ENCODE peak calls at places on chromosomes 6 and 20, in ten cellular contexts. G is effector memory CD4-positive, alpha-beta T cell; S is stomach; X is SK-N-MC; L is left ventricle myocardium inferior; M is HCT116; B is lower lobe of right lung; C is SK-N-SH; Z is cardiac muscle cell; H is IMR-90. Y is an unnamed sample.
A peak's percentile ranks its signal among the peaks of the same experiment; 100 is the strongest.

GRCh38 chr20:48697845-48698491 is 129.8 kb downstream of the PREX1 start:
- DNase-seq in L (peak; percentile 85), B (peak; percentile 93), X (no peak), G (no peak), S (peak; percentile 86), Z (peak; percentile 94), H (peak; percentile 64), C (peak; percentile 76), M (no peak), Y (peak; percentile 55)

GRCh38 chr20:52447232-52447566 is 255.6 kb upstream of the ZFP64 start:
- DNase-seq in G (no peak), X (no peak), Z (no peak), M (no peak), S (no peak), C (no peak), L (no peak), H (peak; percentile 13), B (no peak), Y (no peak)

GRCh38 chr6:6905961-6906518 is 201.7 kb upstream of the RREB1 start:
- DNase-seq in B (no peak), C (no peak), X (no peak), S (no peak), M (no peak), Z (no peak), H (no peak), L (no peak), G (no peak), Y (no peak)

GRCh38 chr20:60057123-60057865 is 99.1 kb downstream of the CDH26 start:
- DNase-seq in Z (peak; percentile 70), L (peak; percentile 59), S (peak; percentile 52), H (peak; percentile 65), C (peak; percentile 78), G (peak; percentile 30), X (peak; percentile 47), B (peak; percentile 69), M (peak; percentile 36), Y (peak; percentile 34)

GRCh38 chr6:27809939-27810767 is 102.0 kb downstream of the OR2B2 start:
- DNase-seq in Z (peak; percentile 97), L (peak; percentile 41), S (peak; percentile 83), M (peak; percentile 97), H (peak; percentile 98), X (peak; percentile 99), B (peak; percentile 75), G (peak; percentile 59), C (peak; percentile 74), Y (peak; percentile 96)

GRCh38 chr6:48110436-48111142 is 408 bp downstream of the PTCHD4 start:
- DNase-seq in G (no peak), C (no peak), Z (no peak), B (no peak), X (no peak), H (no peak), L (no peak), M (no peak), S (no peak), Y (no peak)

GRCh38 chr6:108742041-108742440 is 106.2 kb upstream of the ARMC2 start:
- DNase-seq in X (no peak), B (no peak), S (no peak), G (no peak), M (no peak), C (no peak), L (no peak), H (no peak), Z (no peak), Y (peak; percentile 7)

GRCh38 chr20:44073011-44073674 is 113.8 kb downstream of the JPH2 start:
- DNase-seq in H (no peak), C (no peak), X (no peak), G (no peak), M (no peak), B (no peak), S (peak; percentile 20), L (no peak), Z (no peak), Y (no peak)

GRCh38 chr20:45266977-45267376 is 12.6 kb upstream of the SLPI start:
- DNase-seq in Z (no peak), X (no peak), S (no peak), B (no peak), M (no peak), L (no peak), G (no peak), C (no peak), H (no peak), Y (no peak)

GRCh38 chr20:25389381-25389857 is 1.2 kb downstream of the ABHD12 start:
- DNase-seq in L (no peak), X (no peak), M (no peak), G (no peak), Z (peak; percentile 34), S (no peak), H (peak; percentile 57), B (no peak), C (peak; percentile 13), Y (no peak)

GRCh38 chr6:56685994-56686393 is 43.3 kb upstream of the DST start:
- DNase-seq in B (no peak), Z (no peak), M (no peak), H (no peak), S (no peak), G (no peak), L (no peak), X (no peak), C (peak; percentile 29), Y (no peak)

GRCh38 chr20:54848984-54849538 is 373.7 kb downstream of the DOK5 start:
- DNase-seq in L (no peak), S (no peak), B (no peak), Z (no peak), C (no peak), M (no peak), H (no peak), X (no peak), G (no peak), Y (no peak)

GRCh38 chr20:54844346-54844745 is 369.0 kb downstream of the DOK5 start:
- DNase-seq in H (no peak), M (no peak), B (no peak), C (no peak), X (no peak), G (no peak), S (no peak), L (no peak), Z (no peak), Y (no peak)

GRCh38 chr20:54848262-54848661 is 372.9 kb downstream of the DOK5 start:
- DNase-seq in M (no peak), X (no peak), L (no peak), G (no peak), S (no peak), B (no peak), Z (no peak), C (peak; percentile 13), H (no peak), Y (no peak)

GRCh38 chr20:54846948-54847347 is 371.6 kb downstream of the DOK5 start:
- DNase-seq in M (no peak), C (no peak), L (no peak), B (no peak), Z (no peak), G (no peak), H (no peak), X (no peak), S (no peak), Y (no peak)

DNA sequence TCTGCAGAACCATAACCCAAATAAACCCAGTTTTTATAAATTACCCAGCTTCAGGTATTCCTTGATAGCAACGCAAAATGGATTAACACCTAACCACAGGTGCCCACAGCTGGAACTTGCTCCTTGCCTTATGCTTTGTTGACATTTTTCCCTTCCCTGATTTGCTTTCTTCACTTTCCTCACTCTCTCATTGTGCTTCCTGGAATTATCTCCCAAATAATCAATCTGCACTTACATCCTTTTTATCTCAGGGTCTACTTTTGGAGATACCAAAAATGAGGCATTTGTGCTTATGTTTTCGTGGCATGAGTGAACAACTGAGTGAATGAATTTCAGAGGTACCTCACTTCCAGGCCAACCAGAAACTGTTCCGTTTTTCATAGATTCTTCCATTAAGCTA is 374.3 kb downstream of the DOK5 start:
- DNase-seq in G (no peak), S (no peak), H (no peak), B (no peak), C (no peak), M (no peak), L (no peak), Z (no peak), X (no peak), Y (no peak)
- H3K9me3 ChIP-seq in G (no peaks in the 10 kb centered on the region), S (no peaks in the 10 kb centered on the region), H (peaks cover 20% of the 10 kb centered on the region), B (no peaks in the 10 kb centered on the region), C (no peaks in the 10 kb centered on the region), M (peaks cover 29% of the 10 kb centered on the region), L (no peaks in the 10 kb centered on the region), Z (no peaks in the 10 kb centered on the region), X (no peaks in the 10 kb centered on the region), Y (no peaks in the 10 kb centered on the region)

GRCh38 chr20:47351643-47352331 is 4.7 kb downstream of the ZMYND8 start:
- DNase-seq in S (no peak), X (no peak), B (peak; percentile 16), M (no peak), L (no peak), G (no peak), C (peak; percentile 27), Z (no peak), H (no peak), Y (no peak)

GRCh38 chr20:47353224-47353696 is 3.2 kb downstream of the ZMYND8 start:
- DNase-seq in H (no peak), C (no peak), M (no peak), Z (no peak), X (no peak), S (no peak), B (no peak), L (no peak), G (no peak), Y (no peak)

GRCh38 chr20:47350691-47351545 is 5.6 kb downstream of the ZMYND8 start:
- DNase-seq in Z (no peak), G (no peak), H (no peak), B (no peak), M (no peak), X (no peak), L (no peak), S (no peak), C (no peak), Y (no peak)

GRCh38 chr20:47353697-47354387 is 2.7 kb downstream of the ZMYND8 start:
- DNase-seq in C (no peak), B (peak; percentile 2), H (no peak), Z (peak; percentile 88), L (no peak), S (no peak), M (no peak), G (no peak), X (no peak), Y (no peak)

GRCh38 chr20:47352332-47353223 is 3.9 kb downstream of the ZMYND8 start:
- DNase-seq in L (peak; percentile 59), B (peak; percentile 66), M (no peak), Z (peak; percentile 73), G (no peak), C (peak; percentile 36), X (no peak), S (peak; percentile 86), H (no peak), Y (no peak)
- H3K4me3 ChIP-seq in L (peak overlapping the region; percentile 55), B (peak overlapping the region; percentile 43), M (no peak overlapping the region), Z (no peak overlapping the region), G (no peak overlapping the region), C (peak overlapping the region; percentile 19), X (peak overlapping the region; percentile 27), S (peak overlapping the region; percentile 14), H (no peak overlapping the region), Y (no peak overlapping the region)

GRCh38 chr6:144488590-144488989 is 203.5 kb downstream of the UTRN start:
- DNase-seq in H (no peak), S (no peak), X (no peak), C (no peak), L (no peak), B (no peak), Z (no peak), M (no peak), G (no peak), Y (no peak)
- H3K36me3 ChIP-seq in H (peaks cover 15% of the 10 kb centered on the region), S (peaks cover 87% of the 10 kb centered on the region), X (no peaks in the 10 kb centered on the region), C (peaks cover 13% of the 10 kb centered on the region), L (peaks cover 82% of the 10 kb centered on the region), B (peaks cover 100% of the 10 kb centered on the region), Z (peaks cover 25% of the 10 kb centered on the region), M (no peaks in the 10 kb centered on the region), G (peaks cover 71% of the 10 kb centered on the region), Y (peaks cover 3% of the 10 kb centered on the region)

GRCh38 chr6:1558388-1558787 is 51.3 kb upstream of the FOXC1 start:
- DNase-seq in S (no peak), Z (no peak), X (no peak), C (no peak), B (no peak), M (no peak), L (no peak), G (no peak), H (no peak), Y (no peak)
- H3K9me3 ChIP-seq in S (peaks cover 5% of the 10 kb centered on the region), Z (no peaks in the 10 kb centered on the region), X (no peaks in the 10 kb centered on the region), C (no peaks in the 10 kb centered on the region), B (no peaks in the 10 kb centered on the region), M (no peaks in the 10 kb centered on the region), L (no peaks in the 10 kb centered on the region), G (no peaks in the 10 kb centered on the region), H (no peaks in the 10 kb centered on the region), Y (no peaks in the 10 kb centered on the region)